ENCODE peak calls at places on chromosomes 12 and 14, in six cellular contexts. X, G, U, A, W and K are unnamed samples.

GRCh38 chr12:29971431-29971830 is 187.7 kb upstream of the TMTC1 start:
- DNase-seq in A (no peak), X (no peak), U (no peak), W (no peak), G (no peak), K (no peak)

GRCh38 chr14:64562432-64562831 is 12.7 kb downstream of the PPP1R36 start:
- DNase-seq in X (peak), W (no peak), U (no peak), A (no peak), G (no peak), K (no peak)

GRCh38 chr12:53676715-53677611 is 1.1 kb upstream of the ATP5MC2 start:
- DNase-seq in A (peak), U (peak), G (no peak), X (no peak), W (no peak), K (peak)

GRCh38 chr14:25007832-25008231 is 42.1 kb downstream of the STXBP6 start:
- DNase-seq in U (no peak), X (no peak), W (no peak), A (no peak), G (no peak), K (no peak)

GRCh38 chr12:82359115-82359478 is 768 bp downstream of the METTL25 start:
- DNase-seq in W (no peak), A (peak), G (no peak), U (no peak), X (no peak), K (no peak)

GRCh38 chr12:108822458-108823205 is 34.8 kb downstream of the SSH1 start:
- DNase-seq in W (no peak), X (no peak), G (no peak), U (no peak), A (no peak), K (no peak)

GRCh38 chr12:64255249-64255648 is 33.2 kb upstream of the KICS2 start:
- DNase-seq in U (no peak), G (no peak), A (no peak), X (no peak), W (no peak), K (no peak)

GRCh38 chr12:114676142-114676741 is 7.7 kb downstream of the TBX3 start:
- DNase-seq in U (no peak), X (peak), G (peak), A (peak), W (no peak), K (no peak)

GRCh38 chr12:13146539-13146938 is 43.1 kb upstream of the GSG1 start:
- DNase-seq in U (peak), A (peak), G (no peak), X (no peak), W (no peak), K (no peak)

GRCh38 chr14:101400815-101401214 is 160.5 kb upstream of the DIO3 start:
- DNase-seq in A (peak), X (no peak), U (no peak), G (no peak), W (no peak), K (no peak)

GRCh38 chr12:129911437-129912049 is 7.7 kb upstream of the TMEM132D start:
- DNase-seq in W (no peak), X (peak), U (no peak), G (no peak), A (no peak), K (no peak)

DNA sequence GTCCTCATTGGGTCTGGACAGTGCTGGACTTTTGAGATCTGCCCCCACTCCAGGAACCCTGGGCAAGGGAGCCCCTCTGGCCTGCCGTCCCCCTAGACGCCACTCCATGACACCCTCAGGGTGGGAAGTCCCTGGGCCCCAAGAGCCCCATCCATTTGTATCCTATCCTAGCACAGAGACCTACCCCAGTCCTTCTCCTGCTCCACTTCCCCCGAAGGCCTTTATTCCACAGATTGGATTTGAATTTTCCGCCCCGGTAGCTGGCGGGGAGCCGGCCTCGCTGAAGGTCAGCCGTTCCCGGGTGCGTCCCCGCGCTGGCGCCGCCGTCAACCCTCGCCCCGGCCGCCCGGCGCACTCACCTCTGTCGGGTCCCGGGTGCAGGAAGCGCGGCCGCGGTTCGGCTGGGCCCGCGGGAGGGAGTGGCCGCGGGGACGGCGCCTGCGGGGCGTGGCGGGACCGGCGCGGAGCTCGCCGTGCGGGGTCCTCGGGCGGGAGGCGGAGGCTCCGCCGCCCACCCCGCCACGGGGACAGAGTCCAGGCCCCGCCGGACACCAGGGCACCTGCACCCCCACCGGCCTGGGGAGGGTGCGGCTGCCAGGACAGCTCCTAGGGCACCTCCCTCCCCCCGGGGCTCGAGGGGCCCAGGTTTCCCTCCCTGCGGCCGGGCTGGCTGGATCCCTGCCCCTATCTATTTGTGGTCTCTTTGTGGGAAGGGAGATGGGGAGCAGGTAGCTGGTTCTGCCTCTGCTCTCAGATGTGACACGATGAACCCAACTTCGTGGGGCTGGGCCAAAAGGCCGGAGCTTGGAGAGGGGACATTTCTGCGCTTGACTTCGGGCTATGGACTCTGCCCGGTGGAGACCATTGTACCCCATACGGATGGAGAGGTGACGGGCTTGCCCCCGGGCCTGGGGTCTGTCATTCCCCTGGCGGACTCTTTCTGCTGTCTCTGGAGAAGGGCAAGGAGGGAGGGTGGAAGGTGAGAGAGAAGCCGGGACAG is 19.9 kb upstream of the GPR68 start:
- DNase-seq in G (no peak), A (no peak), W (no peak), X (peak), U (no peak), K (no peak)
- H3K4me3 ChIP-seq in G (no peak), A (peak), W (peak), X (peak), U (peak), K (peak)

GRCh38 chr14:60079723-60080122 is 12.0 kb upstream of the PCNX4 start:
- DNase-seq in G (no peak), X (peak), U (no peak), W (no peak), A (no peak), K (no peak)
- TF ChIP-seq CTCF in G (peak), X (peak), U (no peak), W (no peak), A (peak), K (peak)

DNA sequence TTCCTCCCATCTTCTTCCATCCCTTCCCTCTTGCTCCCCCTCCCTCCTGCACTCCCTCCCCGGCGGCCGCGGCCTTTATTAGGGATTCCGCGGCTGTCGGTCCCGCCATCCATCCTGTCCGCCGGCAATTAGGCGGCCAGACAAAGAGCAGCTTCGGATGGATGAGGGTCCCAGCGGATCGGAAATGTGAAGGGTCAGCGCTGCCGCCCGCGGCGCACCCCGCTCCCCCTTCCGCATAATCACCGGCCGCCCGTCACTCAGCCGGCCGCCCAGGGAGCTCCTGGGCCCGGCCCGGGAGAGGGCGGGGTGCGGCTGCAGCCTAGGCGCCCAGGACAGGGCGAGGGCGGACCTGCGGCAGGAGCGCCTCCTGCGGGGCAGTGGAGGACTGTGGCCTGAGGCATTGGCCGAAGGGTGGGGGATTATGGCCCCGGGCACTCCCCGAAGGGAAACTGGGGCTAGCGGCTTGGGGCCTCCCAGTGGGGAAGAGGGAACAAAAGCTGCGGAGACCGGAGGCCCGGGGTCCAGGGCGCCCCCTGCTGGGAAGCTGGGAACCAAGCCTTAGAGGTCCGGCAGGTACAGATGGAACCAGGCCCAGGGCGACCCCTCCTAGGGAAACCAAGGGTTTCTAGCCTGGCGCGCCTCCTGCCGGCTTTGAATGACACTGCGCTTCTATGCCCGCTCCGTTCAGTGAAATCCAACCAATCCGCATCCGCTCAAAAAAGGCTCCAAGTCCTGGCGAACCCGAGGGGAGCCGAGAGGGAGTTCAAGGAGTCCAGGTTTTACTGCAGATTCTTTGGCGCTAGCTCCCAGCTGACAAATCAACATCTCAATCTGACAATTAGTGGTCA is 4.4 kb upstream of the DNAJC22 start:
- DNase-seq in A (peak), G (peak), X (peak), U (peak), W (no peak), K (no peak)
- H3K4me3 ChIP-seq in A (peak), G (no peak), X (peak), U (peak), W (peak), K (peak)

DNA sequence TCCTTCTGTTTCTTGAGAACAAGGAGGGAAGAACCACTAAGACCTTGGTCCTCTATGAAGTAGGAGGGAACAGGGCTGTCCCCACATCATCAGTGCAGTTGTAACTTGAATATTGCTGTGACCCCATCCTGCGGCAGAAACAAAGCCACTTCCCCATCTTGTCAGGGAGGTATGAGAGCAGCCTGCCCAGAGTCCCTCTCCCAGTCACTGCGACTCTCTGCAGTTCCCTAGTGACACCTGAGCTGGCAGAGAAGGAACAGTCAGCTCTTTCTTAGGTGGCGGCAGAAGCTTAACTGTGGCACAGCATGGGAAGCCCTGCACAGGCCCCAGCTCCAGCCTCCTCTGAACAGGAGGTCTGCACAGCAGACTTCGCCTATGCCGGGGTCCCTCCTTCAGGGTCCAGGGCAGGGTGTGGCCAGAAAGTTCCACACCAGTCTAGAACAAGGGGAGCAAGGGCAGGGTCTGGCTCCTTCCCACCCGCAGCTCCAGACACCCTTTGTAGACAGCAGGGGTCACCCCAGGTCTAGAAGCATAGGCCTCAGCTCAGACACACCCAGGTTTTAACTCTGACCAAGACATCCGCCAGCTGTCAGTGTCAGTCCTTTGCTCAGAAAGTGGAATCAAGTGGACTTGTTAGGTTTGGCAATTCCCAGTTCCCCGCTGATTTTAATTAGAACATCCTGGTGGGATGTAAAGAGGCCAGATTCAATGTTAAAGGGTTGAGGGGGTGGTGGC is 36.8 kb downstream of the DEGS2 start:
- DNase-seq in U (no peak), A (peak), W (no peak), G (no peak), X (no peak), K (no peak)
- TF ChIP-seq CTCF in U (no peak), A (no peak), W (no peak), G (no peak), X (peak), K (no peak)

GRCh38 chr14:30528778-30529642 is 29.9 kb upstream of the G2E3 start:
- DNase-seq in U (no peak), G (no peak), X (no peak), A (no peak), W (no peak), K (no peak)
- H3K4me3 ChIP-seq in U (no peak), G (no peak), X (no peak), A (no peak), W (no peak), K (no peak)

DNA sequence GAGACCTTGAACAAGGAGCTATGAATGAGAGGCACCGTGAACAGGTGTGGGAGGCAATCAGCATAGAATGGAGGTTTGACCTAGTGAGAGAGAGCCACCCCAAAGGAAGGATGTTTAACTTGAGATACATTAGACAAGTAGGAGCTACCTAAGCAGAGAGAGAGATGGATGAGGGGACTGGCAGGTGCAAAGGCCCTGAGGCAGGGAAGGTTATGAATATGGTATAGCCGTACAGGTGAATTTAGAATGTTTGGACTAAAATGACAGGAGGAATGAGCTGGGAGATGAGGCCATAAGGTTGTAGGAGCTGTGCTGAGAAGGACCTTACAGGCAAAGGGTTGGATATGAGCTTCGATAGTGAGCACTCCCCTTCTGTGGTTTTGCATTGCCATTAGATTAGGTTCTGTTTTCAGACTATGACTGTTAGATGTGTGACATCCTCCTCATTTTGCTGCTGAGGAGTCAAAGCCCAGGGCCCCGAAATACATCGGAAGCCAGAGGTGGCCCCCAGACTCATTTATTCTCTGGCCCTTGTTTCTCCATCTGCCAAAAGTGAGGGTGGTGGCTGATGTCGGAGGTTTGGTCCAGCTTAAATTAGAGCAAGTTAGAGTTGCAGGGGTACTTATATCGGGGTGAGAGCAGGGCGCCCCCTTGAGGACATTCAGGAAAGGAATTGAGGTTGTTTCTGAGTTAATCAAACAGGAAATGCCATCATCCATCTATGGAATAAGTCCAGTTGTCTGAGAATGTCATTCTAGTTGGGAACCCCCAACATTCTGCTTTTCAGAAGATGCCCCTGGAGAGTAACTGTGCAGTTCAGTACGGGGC is 29.4 kb downstream of the SLC24A4 start:
- DNase-seq in U (no peak), G (peak), A (peak), X (peak), W (no peak), K (no peak)
- TF ChIP-seq CTCF in U (no peak), G (peak), A (peak), X (peak), W (peak), K (peak)

DNA sequence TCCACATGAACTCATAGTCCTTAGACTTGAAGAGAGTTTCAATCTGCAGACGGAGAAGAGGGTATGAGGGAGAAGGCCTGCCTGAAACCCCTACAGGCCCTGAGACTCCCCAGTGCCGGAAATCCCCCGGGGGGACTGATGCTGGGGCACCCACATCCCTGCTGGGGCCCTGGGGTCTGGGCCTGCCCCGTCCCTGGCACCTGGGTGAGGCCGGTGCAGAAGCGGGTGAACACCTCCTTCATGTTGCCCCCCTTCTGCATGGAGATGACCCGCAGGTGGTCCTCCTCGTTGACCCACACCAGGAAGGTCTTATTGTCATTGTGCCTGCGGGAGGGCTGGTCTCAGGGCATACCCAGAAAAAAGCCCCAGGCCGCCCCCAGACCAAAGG is 2.4 kb downstream of the CKB start:
- DNase-seq in U (no peak), G (no peak), W (no peak), X (no peak), A (no peak), K (no peak)
- H3K4me3 ChIP-seq in U (peak), G (no peak), W (no peak), X (no peak), A (peak), K (no peak)

GRCh38 chr14:22929104-22929847 is at the start of gene PRMT5:
- DNase-seq in X (peak), A (peak), G (peak), U (peak), W (peak), K (peak)
- TF ChIP-seq CTCF in X (no peak), A (no peak), G (no peak), U (no peak), W (no peak), K (no peak)

GRCh38 chr14:69261761-69262331 is 1.9 kb downstream of the GALNT16 start:
- DNase-seq in X (no peak), A (no peak), U (no peak), W (no peak), G (no peak), K (no peak)

GRCh38 chr14:69260246-69260978 is 454 bp downstream of the GALNT16 start:
- DNase-seq in U (no peak), W (no peak), X (no peak), G (peak), A (peak), K (no peak)

GRCh38 chr14:69260979-69261605 is 1.1 kb downstream of the GALNT16 start:
- DNase-seq in U (no peak), X (peak), W (no peak), A (no peak), G (no peak), K (no peak)

GRCh38 chr14:69259531-69260245 is at the start of gene GALNT16:
- DNase-seq in W (no peak), X (no peak), U (no peak), A (no peak), G (no peak), K (no peak)

DNA sequence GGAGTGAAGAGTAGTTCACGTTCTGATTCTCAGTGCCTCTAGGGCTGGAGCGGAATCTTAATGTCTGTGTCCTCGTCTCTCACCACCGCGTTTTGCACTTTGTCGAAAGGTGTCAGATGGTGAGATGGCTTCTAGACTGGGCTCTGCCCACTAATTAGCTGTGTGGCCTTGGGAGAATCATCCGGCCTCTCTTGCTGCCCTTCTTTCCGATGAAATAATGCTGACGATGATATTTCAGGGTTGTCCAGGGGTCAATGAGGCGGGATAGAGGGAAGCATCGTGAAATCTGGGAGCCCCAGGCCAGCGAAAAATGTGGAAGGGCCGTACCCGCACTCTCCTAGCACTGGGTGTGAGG is 805 bp upstream of the GALNT16 start:
- DNase-seq in W (no peak), G (no peak), A (no peak), X (no peak), U (no peak), K (no peak)
- H3K4me3 ChIP-seq in W (peak), G (no peak), A (peak), X (no peak), U (peak), K (peak)